ENCODE peak calls at places on chromosomes 13 and 19, in eight cellular contexts. One of them, this sample, is unnamed.

GRCh38 chr19:34484328-34484727 is 2.8 kb downstream of the WTIP start:
- DNase-seq in activated CD4-positive, alpha-beta T cell treated with anti-CD3 and anti-CD28 coated beads for 4 hours: no peak
- DNase-seq in stimulated activated CD8-positive, alpha-beta memory T cell treated with anti-CD3 and anti-CD28 coated beads, Interleukin-2, amount 100 ng/mL, for 1 hour: no peak
- DNase-seq in NCI-H1930: no peak
- DNase-seq in left cardiac atrium: no peak
- DNase-seq in NCI-H524: no peak
- DNase-seq in NAMALWA: no peak
- DNase-seq in naive B cell: no peak
- DNase-seq in this sample: no peak

GRCh38 chr13:64429691-64430090 is 2800.4 kb downstream of the PCDH9 start:
- DNase-seq in activated CD4-positive, alpha-beta T cell treated with anti-CD3 and anti-CD28 coated beads for 4 hours: no peak
- DNase-seq in stimulated activated CD8-positive, alpha-beta memory T cell treated with anti-CD3 and anti-CD28 coated beads, Interleukin-2, amount 100 ng/mL, for 1 hour: no peak
- DNase-seq in NCI-H1930: no peak
- DNase-seq in left cardiac atrium: no peak
- DNase-seq in NCI-H524: no peak
- DNase-seq in NAMALWA: no peak
- DNase-seq in naive B cell: no peak
- DNase-seq in this sample: no peak

GRCh38 chr13:49295231-49295630 is 47.5 kb downstream of the CDADC1 start:
- DNase-seq in activated CD4-positive, alpha-beta T cell treated with anti-CD3 and anti-CD28 coated beads for 4 hours: no peak
- DNase-seq in stimulated activated CD8-positive, alpha-beta memory T cell treated with anti-CD3 and anti-CD28 coated beads, Interleukin-2, amount 100 ng/mL, for 1 hour: no peak
- DNase-seq in NCI-H1930: no peak
- DNase-seq in left cardiac atrium: no peak
- DNase-seq in NCI-H524: no peak
- DNase-seq in NAMALWA: no peak
- DNase-seq in naive B cell: no peak
- DNase-seq in this sample: no peak

GRCh38 chr13:108095036-108095435 is 120.3 kb downstream of the LIG4 start:
- DNase-seq in activated CD4-positive, alpha-beta T cell treated with anti-CD3 and anti-CD28 coated beads for 4 hours: no peak
- DNase-seq in stimulated activated CD8-positive, alpha-beta memory T cell treated with anti-CD3 and anti-CD28 coated beads, Interleukin-2, amount 100 ng/mL, for 1 hour: no peak
- DNase-seq in NCI-H1930: no peak
- DNase-seq in left cardiac atrium: no peak
- DNase-seq in NCI-H524: no peak
- DNase-seq in NAMALWA: no peak
- DNase-seq in naive B cell: no peak
- DNase-seq in this sample: no peak

GRCh38 chr19:44718441-44719261 is 19.7 kb downstream of the CEACAM16 start:
- DNase-seq in activated CD4-positive, alpha-beta T cell treated with anti-CD3 and anti-CD28 coated beads for 4 hours: no peak
- DNase-seq in stimulated activated CD8-positive, alpha-beta memory T cell treated with anti-CD3 and anti-CD28 coated beads, Interleukin-2, amount 100 ng/mL, for 1 hour: no peak
- DNase-seq in NCI-H1930: no peak
- DNase-seq in left cardiac atrium: peak
- DNase-seq in NCI-H524: no peak
- DNase-seq in NAMALWA: no peak
- DNase-seq in naive B cell: no peak
- DNase-seq in this sample: peak

GRCh38 chr13:44506719-44507118 is 69.4 kb downstream of the TSC22D1 start:
- DNase-seq in activated CD4-positive, alpha-beta T cell treated with anti-CD3 and anti-CD28 coated beads for 4 hours: no peak
- DNase-seq in stimulated activated CD8-positive, alpha-beta memory T cell treated with anti-CD3 and anti-CD28 coated beads, Interleukin-2, amount 100 ng/mL, for 1 hour: no peak
- DNase-seq in NCI-H1930: no peak
- DNase-seq in left cardiac atrium: no peak
- DNase-seq in NCI-H524: no peak
- DNase-seq in NAMALWA: no peak
- DNase-seq in naive B cell: no peak
- DNase-seq in this sample: no peak

GRCh38 chr13:31160857-31161582 is 684 bp downstream of the HSPH1 start:
- DNase-seq in activated CD4-positive, alpha-beta T cell treated with anti-CD3 and anti-CD28 coated beads for 4 hours: peak
- DNase-seq in stimulated activated CD8-positive, alpha-beta memory T cell treated with anti-CD3 and anti-CD28 coated beads, Interleukin-2, amount 100 ng/mL, for 1 hour: peak
- DNase-seq in NCI-H1930: no peak
- DNase-seq in left cardiac atrium: peak
- DNase-seq in NCI-H524: peak
- DNase-seq in NAMALWA: peak
- DNase-seq in naive B cell: peak
- DNase-seq in this sample: no peak

GRCh38 chr13:21310220-21310619 is 133.8 kb downstream of the MRPL57 start:
- DNase-seq in activated CD4-positive, alpha-beta T cell treated with anti-CD3 and anti-CD28 coated beads for 4 hours: no peak
- DNase-seq in stimulated activated CD8-positive, alpha-beta memory T cell treated with anti-CD3 and anti-CD28 coated beads, Interleukin-2, amount 100 ng/mL, for 1 hour: no peak
- DNase-seq in NCI-H1930: no peak
- DNase-seq in left cardiac atrium: no peak
- DNase-seq in NCI-H524: no peak
- DNase-seq in NAMALWA: no peak
- DNase-seq in naive B cell: no peak
- DNase-seq in this sample: no peak

GRCh38 chr13:78978381-78978998 is 319.5 kb upstream of the OBI1 start:
- DNase-seq in activated CD4-positive, alpha-beta T cell treated with anti-CD3 and anti-CD28 coated beads for 4 hours: peak
- DNase-seq in stimulated activated CD8-positive, alpha-beta memory T cell treated with anti-CD3 and anti-CD28 coated beads, Interleukin-2, amount 100 ng/mL, for 1 hour: no peak
- DNase-seq in NCI-H1930: peak
- DNase-seq in left cardiac atrium: no peak
- DNase-seq in NCI-H524: peak
- DNase-seq in NAMALWA: peak
- DNase-seq in naive B cell: peak
- DNase-seq in this sample: peak

GRCh38 chr13:95494082-95494681 is 58.3 kb upstream of the CLDN10 start:
- DNase-seq in activated CD4-positive, alpha-beta T cell treated with anti-CD3 and anti-CD28 coated beads for 4 hours: peak
- DNase-seq in stimulated activated CD8-positive, alpha-beta memory T cell treated with anti-CD3 and anti-CD28 coated beads, Interleukin-2, amount 100 ng/mL, for 1 hour: no peak
- DNase-seq in NCI-H1930: peak
- DNase-seq in left cardiac atrium: no peak
- DNase-seq in NCI-H524: peak
- DNase-seq in NAMALWA: peak
- DNase-seq in naive B cell: peak
- DNase-seq in this sample: peak

GRCh38 chr19:48513289-48514122 is 1.9 kb upstream of the LMTK3 start:
- DNase-seq in activated CD4-positive, alpha-beta T cell treated with anti-CD3 and anti-CD28 coated beads for 4 hours: peak
- DNase-seq in stimulated activated CD8-positive, alpha-beta memory T cell treated with anti-CD3 and anti-CD28 coated beads, Interleukin-2, amount 100 ng/mL, for 1 hour: peak
- DNase-seq in NCI-H1930: peak
- DNase-seq in left cardiac atrium: peak
- DNase-seq in NCI-H524: peak
- DNase-seq in NAMALWA: peak
- DNase-seq in naive B cell: peak
- DNase-seq in this sample: no peak

GRCh38 chr13:39036212-39036611 is 1.7 kb downstream of the PROSER1 start:
- DNase-seq in activated CD4-positive, alpha-beta T cell treated with anti-CD3 and anti-CD28 coated beads for 4 hours: peak
- DNase-seq in stimulated activated CD8-positive, alpha-beta memory T cell treated with anti-CD3 and anti-CD28 coated beads, Interleukin-2, amount 100 ng/mL, for 1 hour: no peak
- DNase-seq in NCI-H1930: no peak
- DNase-seq in left cardiac atrium: no peak
- DNase-seq in NCI-H524: peak
- DNase-seq in NAMALWA: peak
- DNase-seq in naive B cell: peak
- DNase-seq in this sample: no peak

GRCh38 chr19:39093761-39094160 is 9.6 kb downstream of the ACP7 start:
- DNase-seq in activated CD4-positive, alpha-beta T cell treated with anti-CD3 and anti-CD28 coated beads for 4 hours: no peak
- DNase-seq in stimulated activated CD8-positive, alpha-beta memory T cell treated with anti-CD3 and anti-CD28 coated beads, Interleukin-2, amount 100 ng/mL, for 1 hour: no peak
- DNase-seq in NCI-H1930: no peak
- DNase-seq in left cardiac atrium: no peak
- DNase-seq in NCI-H524: no peak
- DNase-seq in NAMALWA: no peak
- DNase-seq in naive B cell: no peak
- DNase-seq in this sample: no peak

GRCh38 chr13:98279473-98280175 is 102.6 kb upstream of the RNF113B start:
- DNase-seq in activated CD4-positive, alpha-beta T cell treated with anti-CD3 and anti-CD28 coated beads for 4 hours: no peak
- DNase-seq in stimulated activated CD8-positive, alpha-beta memory T cell treated with anti-CD3 and anti-CD28 coated beads, Interleukin-2, amount 100 ng/mL, for 1 hour: no peak
- DNase-seq in NCI-H1930: peak
- DNase-seq in left cardiac atrium: no peak
- DNase-seq in NCI-H524: no peak
- DNase-seq in NAMALWA: peak
- DNase-seq in naive B cell: peak
- DNase-seq in this sample: no peak

This sample was measured in iPS DF 6.9.